ENCODE peak calls at places on chromosome 3, in eight cellular contexts. P is right lobe of liver, F is BJ, R is retinal pigment epithelial cell, M is transverse colon, S is left ventricle myocardium inferior, U is thyroid gland, E is mammary epithelial cell. G is an unnamed sample.

GRCh38 chr3:13525827-13526625 is 22.9 kb upstream of the FBLN2 start:
- DNase-seq in S (peak; percentile 28), U (no peak), M (no peak), R (no peak), F (no peak), E (peak; percentile 61), P (no peak), G (no peak)

GRCh38 chr3:171824076-171824475 is 13.8 kb upstream of the PLD1 start:
- DNase-seq in S (no peak), P (no peak), F (no peak), R (no peak), U (no peak), E (no peak), M (no peak), G (no peak)

GRCh38 chr3:115151921-115152320 is 4.8 kb upstream of the ZBTB20 start:
- DNase-seq in F (no peak), U (no peak), P (no peak), M (no peak), R (no peak), S (no peak), E (no peak), G (no peak)

GRCh38 chr3:58999134-58999778 is 50.6 kb downstream of the CFAP20DC start:
- DNase-seq in S (no peak), M (no peak), E (peak; percentile 53), F (no peak), U (no peak), P (no peak), R (no peak), G (no peak)

GRCh38 chr3:94522488-94522887 is 459.6 kb downstream of the NSUN3 start:
- DNase-seq in U (no peak), S (no peak), E (no peak), M (no peak), P (no peak), F (no peak), R (no peak), G (no peak)

GRCh38 chr3:13303410-13303809 is 116.7 kb downstream of the NUP210 start:
- DNase-seq in M (no peak), S (no peak), P (no peak), R (no peak), F (no peak), U (no peak), E (no peak), G (no peak)

GRCh38 chr3:174540081-174540480 is 319.1 kb upstream of the NAALADL2 start:
- DNase-seq in R (no peak), U (no peak), P (no peak), M (no peak), S (no peak), F (no peak), E (no peak), G (no peak)

GRCh38 chr3:36443042-36443686 is 62.9 kb downstream of the STAC start:
- DNase-seq in M (no peak), P (no peak), R (no peak), U (no peak), F (no peak), S (no peak), E (no peak), G (no peak)

GRCh38 chr3:11534011-11534782 is 109.5 kb downstream of the VGLL4 start:
- DNase-seq in R (no peak), P (no peak), S (no peak), E (no peak), F (no peak), U (peak; percentile 90), M (no peak), G (no peak)

DNA sequence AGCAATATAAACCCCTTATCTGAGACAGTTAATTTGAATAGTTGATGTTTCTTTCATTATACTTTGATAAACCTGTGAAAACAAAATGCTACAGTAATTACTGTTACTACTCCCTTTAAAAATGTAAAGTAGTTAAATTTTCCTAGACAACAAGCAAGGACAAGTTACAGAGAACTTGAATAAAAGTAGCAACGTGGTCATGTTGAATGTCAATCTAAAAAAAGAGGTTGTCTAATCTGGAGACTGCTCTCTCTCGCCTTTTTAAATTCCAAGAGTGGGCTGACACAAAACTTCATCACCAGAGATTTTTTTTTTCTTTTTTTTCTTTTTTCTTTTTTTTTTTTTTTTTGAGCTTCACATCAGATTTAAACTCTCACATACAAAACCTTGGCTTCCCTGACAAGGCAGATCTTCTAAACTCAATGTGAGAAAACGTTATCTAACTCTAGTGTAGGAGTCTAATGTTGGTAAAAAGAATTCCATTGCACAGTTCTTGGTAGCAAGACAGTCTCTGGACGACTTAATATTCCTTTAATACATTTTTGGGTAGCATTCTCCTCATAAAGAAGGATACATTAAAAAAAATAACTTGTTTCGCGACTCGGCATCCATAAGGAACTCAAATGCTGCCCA is 4.1 kb downstream of the FOXP1 start:
- DNase-seq in F (no peak), U (no peak), M (no peak), S (no peak), P (no peak), R (no peak), E (peak; percentile 29), G (no peak)
- H3K4me3 ChIP-seq in F (no peak overlapping the region), U (no peak overlapping the region), M (peak overlapping the region; percentile 66), S (peak overlapping the region; percentile 88), P (no peak overlapping the region), R (peak overlapping the region; percentile 7), E (peak overlapping the region; percentile 98), G (peak overlapping the region; percentile 87)

GRCh38 chr3:162865466-162865865 is 1368.9 kb downstream of the OTOL1 start:
- DNase-seq in S (no peak), E (no peak), U (no peak), P (no peak), F (no peak), R (no peak), M (no peak), G (no peak)
- TF ChIP-seq CTCF in S (no peak), E (no peak), U (no peak), P (no peak), F (no peak), R (no peak), M (no peak), G (peak; percentile 13)

DNA sequence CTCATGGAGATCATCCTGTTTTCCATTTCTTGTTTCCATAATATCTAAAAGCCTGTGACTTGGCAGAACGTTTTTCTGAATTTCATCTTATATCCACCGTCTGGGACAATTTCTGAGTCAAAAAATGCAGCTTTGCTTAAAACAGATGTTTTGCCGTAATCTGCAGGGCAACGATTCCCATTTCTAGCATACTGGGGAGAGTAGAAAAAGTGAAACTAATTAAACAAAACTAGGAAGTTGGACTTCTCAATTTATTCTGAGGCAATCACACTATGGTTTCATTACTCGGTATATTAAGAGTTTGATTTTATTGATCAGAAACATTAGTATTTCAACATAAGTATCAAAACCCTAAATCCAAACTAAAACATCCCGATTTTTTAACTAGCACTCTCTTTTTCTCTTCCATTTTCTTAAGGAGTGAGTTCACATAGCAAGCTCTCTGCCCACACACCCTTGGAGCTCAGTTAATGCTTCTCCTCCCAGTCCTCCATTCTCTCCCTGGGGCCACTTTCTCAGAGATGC is 33.6 kb downstream of the SPATA12 start:
- DNase-seq in P (no peak), S (no peak), U (no peak), F (no peak), E (no peak), R (no peak), M (no peak), G (no peak)
- H3K4me3 ChIP-seq in P (no peak overlapping the region), S (no peak overlapping the region), U (no peak overlapping the region), F (no peak overlapping the region), E (no peak overlapping the region), R (no peak overlapping the region), M (no peak overlapping the region), G (no peak overlapping the region)

GRCh38 chr3:14915636-14916222 is 31.7 kb upstream of the NR2C2 start:
- DNase-seq in M (no peak), F (no peak), E (no peak), R (no peak), P (no peak), S (no peak), U (no peak), G (no peak)

GRCh38 chr3:14914777-14915113 is 32.6 kb upstream of the NR2C2 start:
- DNase-seq in R (no peak), U (no peak), S (no peak), E (no peak), F (no peak), M (no peak), P (peak; percentile 69), G (no peak)

GRCh38 chr3:14913071-14913925 is 34.1 kb upstream of the NR2C2 start:
- DNase-seq in M (no peak), R (no peak), P (no peak), U (no peak), E (no peak), F (no peak), S (no peak), G (no peak)

GRCh38 chr3:14911651-14912050 is 35.7 kb upstream of the NR2C2 start:
- DNase-seq in P (no peak), F (no peak), U (no peak), S (no peak), R (no peak), M (no peak), E (no peak), G (no peak)

DNA sequence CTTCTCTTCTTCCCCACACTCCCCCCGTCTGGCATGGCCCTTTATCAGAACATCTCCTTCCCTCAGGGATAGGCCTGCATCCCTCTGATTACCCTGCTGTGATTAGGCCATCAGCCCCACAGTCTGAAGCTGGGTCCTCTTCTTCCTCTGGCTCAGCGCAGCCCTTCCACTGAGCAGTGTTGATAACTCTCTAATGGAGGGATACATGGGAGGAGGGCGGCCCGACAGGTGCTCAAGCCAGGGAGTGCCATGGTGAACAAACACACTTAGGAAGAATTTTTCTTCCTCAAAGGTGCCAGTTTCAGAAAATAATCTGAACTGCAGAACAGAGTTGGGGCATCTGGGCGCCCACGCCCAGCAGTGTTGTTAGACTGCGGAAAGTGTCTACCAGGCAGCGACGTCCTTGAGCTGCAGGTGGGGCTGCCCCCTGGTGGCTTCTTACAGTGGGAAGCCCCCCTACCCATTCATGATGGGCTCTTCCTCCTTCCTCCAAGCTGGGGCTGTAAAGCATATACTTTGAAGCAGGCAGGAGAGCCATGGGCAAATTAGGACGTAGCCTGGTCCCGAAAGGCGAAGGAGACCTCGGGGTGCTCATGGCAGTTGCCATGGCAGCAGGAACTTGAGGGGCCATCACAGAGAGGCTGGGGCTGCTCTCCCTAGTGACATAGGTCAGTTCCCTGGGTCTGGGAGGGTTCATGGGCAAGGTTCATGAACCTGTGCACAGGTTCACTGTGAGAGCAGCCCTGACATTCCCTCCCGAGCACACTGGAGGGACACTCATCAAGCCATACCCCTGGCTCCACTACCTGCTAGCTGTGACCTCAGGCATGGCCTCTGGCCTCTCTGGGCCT is 33.2 kb upstream of the NR2C2 start:
- DNase-seq in U (no peak), P (no peak), E (no peak), R (no peak), F (no peak), M (no peak), S (no peak), G (no peak)
- TF ChIP-seq CTCF in U (no peak), P (no peak), E (no peak), R (peak; percentile 17), F (no peak), M (no peak), S (no peak), G (no peak)